ENCODE peak calls at places on chromosomes 5 and 9, in nine cellular contexts. L is SJSA1, I is body of pancreas, N is hepatocyte, T is MM.1S, W is dorsolateral prefrontal cortex, U is heart right ventricle, P is tibial nerve, S is astrocyte. H is an unnamed sample. For H3K27me3, the result is how much of the 10 kb centered on the place peaks cover.

GRCh38 chr5:179371681-179372675 is 26.7 kb upstream of the ADAMTS2 start:
- DNase-seq in W (peak), S (no peak), T (no peak), U (no peak), I (no peak), L (peak), P (no peak), N (no peak), H (no peak)

GRCh38 chr5:118558871-118559270 is 429.5 kb downstream of the DTWD2 start:
- DNase-seq in P (no peak), U (no peak), N (no peak), L (no peak), W (no peak), S (no peak), I (no peak), T (no peak), H (no peak)

GRCh38 chr5:93150311-93151012 is 430.6 kb downstream of the NR2F1-AS1 start:
- DNase-seq in U (no peak), T (no peak), I (no peak), L (no peak), W (no peak), S (no peak), N (no peak), P (no peak), H (no peak)

GRCh38 chr9:113573303-113573958 is 109.9 kb downstream of the RGS3 start:
- DNase-seq in P (no peak), W (no peak), N (no peak), I (no peak), T (no peak), U (no peak), S (no peak), L (no peak), H (no peak)

GRCh38 chr9:1839984-1840383 is 175.2 kb upstream of the SMARCA2 start:
- DNase-seq in T (no peak), P (no peak), U (no peak), I (no peak), N (no peak), S (no peak), W (no peak), L (no peak), H (no peak)

GRCh38 chr5:54663876-54664275 is 146.3 kb downstream of the SNX18 start:
- DNase-seq in P (peak), T (no peak), L (no peak), W (peak), N (no peak), S (peak), I (no peak), U (peak), H (no peak)

GRCh38 chr9:135906291-135907005 is 898 bp downstream of the CAMSAP1 start:
- DNase-seq in T (no peak), L (no peak), U (no peak), I (peak), N (peak), W (no peak), S (peak), P (no peak), H (peak)

GRCh38 chr5:136420168-136420916 is 55.0 kb upstream of the TRPC7 start:
- DNase-seq in I (no peak), P (no peak), W (no peak), T (no peak), L (no peak), S (no peak), N (no peak), U (no peak), H (no peak)

GRCh38 chr5:98813755-98814154 is 40.3 kb downstream of the RGMB start:
- DNase-seq in U (no peak), I (no peak), T (no peak), P (no peak), W (no peak), N (no peak), L (no peak), S (no peak), H (no peak)

GRCh38 chr9:3224931-3225330 is 300.9 kb downstream of the RFX3 start:
- DNase-seq in U (no peak), T (no peak), N (no peak), S (no peak), W (peak), I (no peak), L (no peak), P (no peak), H (no peak)

GRCh38 chr5:68010740-68011139 is 204.8 kb upstream of the PIK3R1 start:
- DNase-seq in U (no peak), I (no peak), S (no peak), W (no peak), T (no peak), N (no peak), P (no peak), L (no peak), H (no peak)

GRCh38 chr5:124157320-124157719 is 589.1 kb downstream of the ZNF608 start:
- DNase-seq in L (no peak), W (no peak), I (no peak), N (no peak), P (no peak), U (no peak), S (no peak), T (peak), H (no peak)

GRCh38 chr5:56574778-56575177 is 240.6 kb upstream of the MAP3K1 start:
- DNase-seq in W (no peak), P (no peak), T (no peak), U (no peak), I (no peak), S (no peak), N (no peak), L (no peak), H (no peak)

GRCh38 chr5:54518146-54519082 is 855 bp downstream of the SNX18 start:
- DNase-seq in T (peak), S (no peak), U (peak), I (peak), W (peak), L (peak), P (peak), N (peak), H (peak)

GRCh38 chr9:96604005-96604320 is 15.7 kb downstream of the CDC14B start:
- DNase-seq in L (no peak), N (no peak), P (no peak), S (peak), T (no peak), W (no peak), U (no peak), I (no peak), H (no peak)

DNA sequence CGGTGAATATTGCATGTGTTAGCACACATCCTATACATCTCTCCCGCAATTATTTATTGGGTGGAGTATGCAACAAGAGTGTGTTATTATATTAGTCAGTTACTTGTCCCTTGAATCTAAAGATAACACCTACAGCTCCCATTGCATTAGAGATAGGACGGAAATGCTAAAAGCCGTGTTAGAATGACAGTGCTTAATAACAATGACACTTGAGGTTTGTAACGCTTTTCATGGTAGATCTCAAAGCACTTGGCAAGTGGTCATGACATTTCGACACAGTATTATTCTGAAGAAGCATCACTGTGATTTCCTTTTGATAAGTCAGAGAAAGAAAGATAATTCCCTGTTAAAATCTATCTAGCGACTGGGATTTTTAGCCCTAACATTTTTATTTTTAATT is 33.4 kb upstream of the TRIO start:
- DNase-seq in U (no peak), P (no peak), L (no peak), S (no peak), N (no peak), W (no peak), T (no peak), I (no peak), H (no peak)
- H3K27ac ChIP-seq in U (no peak), P (no peak), L (no peak), S (peak), N (no peak), W (no peak), T (no peak), I (no peak), H (no peak)

GRCh38 chr9:114664181-114664580 is 6.6 kb upstream of the TEX53 start:
- DNase-seq in T (no peak), W (no peak), N (no peak), P (no peak), I (no peak), L (no peak), S (no peak), U (no peak), H (no peak)
- H3K27me3 ChIP-seq in T (under half), W (under half), N (under half), P (under half), I (under half), L (under half), S (under half), U (under half), H (under half)

DNA sequence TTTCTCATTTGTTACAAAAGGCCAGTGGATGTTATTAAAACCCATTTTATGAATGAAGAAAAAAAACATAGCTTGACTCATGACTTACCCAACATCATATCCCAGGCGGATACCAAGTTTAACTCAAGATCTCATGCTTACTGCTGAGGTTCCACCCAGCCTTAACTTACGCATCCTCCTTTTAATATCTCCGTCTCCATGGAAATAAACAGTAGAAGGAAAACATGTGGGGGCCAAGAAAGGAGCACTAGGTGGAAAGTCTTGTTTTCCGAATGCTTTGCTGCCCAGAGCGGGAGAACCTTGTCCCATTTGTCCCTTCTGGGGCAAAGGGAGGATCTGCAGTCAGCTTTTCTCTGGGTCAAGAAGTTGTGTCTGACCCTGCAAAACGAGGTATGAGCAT is 44.1 kb downstream of the ANGPTL2 start:
- DNase-seq in U (no peak), S (no peak), P (no peak), I (no peak), L (no peak), T (no peak), W (no peak), N (no peak), H (no peak)
- H3K27ac ChIP-seq in U (no peak), S (no peak), P (no peak), I (no peak), L (no peak), T (no peak), W (no peak), N (no peak), H (no peak)

GRCh38 chr5:175319199-175319598 is 124.8 kb downstream of the DRD1 start:
- DNase-seq in S (no peak), I (no peak), L (no peak), P (no peak), T (no peak), N (no peak), U (no peak), W (no peak), H (no peak)

GRCh38 chr5:175321927-175322532 is 122.0 kb downstream of the DRD1 start:
- DNase-seq in S (peak), I (peak), T (peak), U (no peak), L (peak), P (no peak), W (no peak), N (peak), H (peak)

DNA sequence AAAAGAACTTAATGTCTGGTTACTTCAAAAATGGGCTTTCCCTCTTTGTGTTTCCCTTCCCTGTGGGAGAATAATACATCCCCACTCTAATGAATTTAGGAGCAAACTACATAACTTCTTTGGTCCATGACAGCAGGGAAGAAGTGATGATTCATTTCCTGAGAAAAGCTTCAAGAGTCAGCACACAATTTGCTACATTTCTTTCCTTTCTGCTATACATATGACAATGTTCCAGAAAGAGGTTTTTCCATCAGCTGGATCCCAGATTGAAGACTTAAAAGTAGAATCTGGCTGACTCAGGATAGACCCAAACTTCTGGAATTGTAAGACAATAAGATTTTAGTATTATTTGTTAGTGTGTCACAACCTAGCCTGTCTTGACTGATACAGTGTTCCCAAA is 126.1 kb downstream of the DRD1 start:
- DNase-seq in L (no peak), S (no peak), N (no peak), P (no peak), I (no peak), W (no peak), T (no peak), U (no peak), H (no peak)
- H3K27me3 ChIP-seq in L (under half), S (under half), N (under half), P (under half), I (under half), W (under half), T (under half), U (under half), H (under half)